ENCODE peak calls at places on chromosomes 11 and 22, in four cellular contexts. T, X, U and P are unnamed samples.

GRCh38 chr11:94586546-94586945 is 19.4 kb downstream of the PIWIL4 start:
- DNase-seq in X (no peak), U (no peak), T (no peak), P (no peak)

GRCh38 chr22:23219787-23220484 is 39.6 kb downstream of the BCR start:
- DNase-seq in U (peak; percentile 69), T (no peak), X (no peak), P (no peak)

GRCh38 chr11:96045622-96046456 is 121.9 kb upstream of the MTMR2 start:
- DNase-seq in U (no peak), T (peak; percentile 21), X (peak; percentile 36), P (no peak)

GRCh38 chr11:72848846-72849466 is 34.7 kb downstream of the ATG16L2 start:
- DNase-seq in U (no peak), T (no peak), X (no peak), P (no peak)

GRCh38 chr22:40666151-40666848 is 13.0 kb upstream of the MCHR1 start:
- DNase-seq in T (peak; percentile 61), X (no peak), U (no peak), P (no peak)

GRCh38 chr11:130124096-130124495 is 35.5 kb upstream of the ST14 start:
- DNase-seq in T (peak; percentile 65), U (peak; percentile 91), X (no peak), P (peak; percentile 66)

GRCh38 chr11:11944444-11944843 is 64.0 kb downstream of the DKK3 start:
- DNase-seq in T (no peak), X (no peak), U (no peak), P (no peak)

GRCh38 chr11:69915501-69916250 is 96.5 kb upstream of the FGF3 start:
- DNase-seq in U (peak; percentile 81), T (peak; percentile 86), X (peak; percentile 84), P (peak; percentile 90)

GRCh38 chr11:66743271-66743968 is 14.4 kb upstream of the SPTBN2 start:
- DNase-seq in T (no peak), U (peak; percentile 67), X (peak; percentile 55), P (peak; percentile 42)

GRCh38 chr11:79212711-79213110 is 228.1 kb downstream of the TENM4 start:
- DNase-seq in T (no peak), U (no peak), X (no peak), P (no peak)

GRCh38 chr22:38901111-38901641 is 29.2 kb upstream of the CBX6 start:
- DNase-seq in T (no peak), U (no peak), X (no peak), P (no peak)

GRCh38 chr11:95081412-95081811 is 8.2 kb upstream of the ENDOD1 start:
- DNase-seq in U (no peak), X (no peak), T (no peak), P (no peak)

GRCh38 chr11:72625746-72626636 is 48.2 kb downstream of the PDE2A start:
- DNase-seq in U (peak; percentile 62), T (peak; percentile 75), X (peak; percentile 33), P (peak; percentile 56)

GRCh38 chr22:44761025-44761424 is 8.7 kb downstream of the ARHGAP8 start:
- DNase-seq in T (no peak), X (no peak), U (no peak), P (no peak)

GRCh38 chr11:118939948-118940598 is 14.3 kb upstream of the BCL9L start:
- DNase-seq in U (no peak), T (no peak), X (no peak), P (no peak)

GRCh38 chr11:10388574-10388973 is 66.5 kb upstream of the AMPD3 start:
- DNase-seq in X (no peak), U (no peak), T (peak; percentile 29), P (no peak)

GRCh38 chr11:20566591-20567434 is 32.6 kb upstream of the SLC6A5 start:
- DNase-seq in X (no peak), U (no peak), T (no peak), P (no peak)

GRCh38 chr11:35747638-35748037 is 85.1 kb downstream of the TRIM44 start:
- DNase-seq in T (no peak), X (peak; percentile 33), U (no peak), P (no peak)

GRCh38 chr11:2092956-2093412 is 46.2 kb downstream of the IGF2 start:
- DNase-seq in U (peak; percentile 83), T (peak; percentile 86), X (peak; percentile 98), P (no peak)

GRCh38 chr22:32206774-32207758 is 2.2 kb upstream of the RFPL2 start:
- DNase-seq in U (no peak), T (no peak), X (peak; percentile 54), P (peak; percentile 41)

GRCh38 chr11:121212696-121213567 is 79.6 kb upstream of the SC5D start:
- DNase-seq in X (no peak), U (no peak), T (no peak), P (no peak)

GRCh38 chr11:124402326-124402922 is 3.6 kb upstream of the OR8B3 start:
- DNase-seq in X (peak; percentile 43), T (peak; percentile 16), U (peak; percentile 51), P (peak; percentile 84)

GRCh38 chr22:24566899-24567511 is 11.2 kb downstream of the SNRPD3 start:
- DNase-seq in T (no peak), U (no peak), X (no peak), P (no peak)

GRCh38 chr11:12290477-12290922 is 86.9 kb upstream of the PARVA start:
- DNase-seq in X (no peak), T (no peak), U (no peak), P (no peak)

GRCh38 chr22:36325163-36326031 is 62.4 kb downstream of the MYH9 start:
- DNase-seq in U (peak; percentile 87), X (no peak), T (no peak), P (no peak)

GRCh38 chr11:13891911-13892310 is 70.6 kb upstream of the SPON1 start:
- DNase-seq in X (no peak), T (no peak), U (no peak), P (no peak)

GRCh38 chr11:30447246-30447645 is 124.3 kb downstream of the ARL14EP start:
- DNase-seq in U (no peak), T (no peak), X (no peak), P (no peak)

GRCh38 chr11:72872012-72872411 is 57.8 kb downstream of the ATG16L2 start:
- DNase-seq in U (no peak), X (no peak), T (no peak), P (no peak)

GRCh38 chr11:62889484-62890437 is 9.1 kb downstream of the SLC3A2 start:
- DNase-seq in X (no peak), U (no peak), T (no peak), P (peak; percentile 97)

GRCh38 chr11:116879789-116880402 is 42.5 kb upstream of the APOA1 start:
- DNase-seq in T (no peak), X (peak; percentile 25), U (no peak), P (peak; percentile 64)

GRCh38 chr22:22884888-22885840 is 2.5 kb upstream of the IGLL5 start:
- DNase-seq in X (no peak), U (no peak), T (no peak), P (no peak)

DNA sequence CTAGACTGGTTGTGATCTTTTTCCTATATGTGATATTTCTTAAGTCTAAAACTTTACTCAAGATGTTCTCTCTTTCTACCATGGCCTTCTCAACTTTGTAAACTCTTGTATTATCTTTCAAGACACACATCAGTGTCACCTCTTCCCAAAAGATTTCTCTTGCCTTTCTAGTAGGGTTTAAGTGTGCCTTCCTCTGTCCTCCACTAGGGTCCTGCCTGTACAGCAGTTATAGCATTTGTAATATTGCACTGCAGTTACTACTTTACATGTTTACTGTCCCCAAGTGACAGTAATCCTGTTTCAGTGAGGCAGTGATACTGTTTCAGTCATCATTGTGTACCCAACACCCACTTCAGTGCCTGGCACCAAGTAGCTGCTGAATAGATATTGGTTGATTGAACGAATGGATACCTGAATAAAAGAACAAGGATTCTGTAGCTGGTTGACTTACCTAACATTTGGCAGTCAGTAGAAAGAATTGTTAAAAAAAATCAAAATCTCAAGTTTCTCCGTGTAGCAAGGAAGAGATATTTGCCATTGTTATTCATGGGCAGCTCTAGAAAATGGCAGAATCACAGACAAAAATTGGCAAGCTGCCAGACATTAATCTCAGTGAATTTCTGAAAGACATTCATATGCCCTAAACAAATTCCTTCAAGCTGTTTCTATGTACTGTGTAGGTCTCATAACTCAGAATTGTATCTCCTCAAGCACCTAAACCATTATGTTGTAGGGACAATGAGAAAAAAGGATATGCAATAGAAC is 79.4 kb downstream of the RBMXL2 start:
- DNase-seq in U (no peak), T (no peak), X (no peak), P (no peak)
- TF ChIP-seq CTCF in U (no peak), T (no peak), X (no peak), P (no peak)

GRCh38 chr11:106076923-106077608 is at the start of gene KBTBD3:
- DNase-seq in U (peak; percentile 99), T (peak; percentile 99), X (peak; percentile 99), P (peak; percentile 100)

GRCh38 chr11:106082096-106082495 is 4.6 kb downstream of the AASDHPPT start:
- DNase-seq in T (no peak), X (no peak), U (no peak), P (no peak)

GRCh38 chr11:106077609-106078517 is at the start of gene AASDHPPT:
- DNase-seq in X (peak; percentile 51), T (no peak), U (no peak), P (peak; percentile 43)

GRCh38 chr11:106072804-106073203 is 4.3 kb downstream of the KBTBD3 start:
- DNase-seq in T (no peak), U (no peak), X (no peak), P (no peak)

DNA sequence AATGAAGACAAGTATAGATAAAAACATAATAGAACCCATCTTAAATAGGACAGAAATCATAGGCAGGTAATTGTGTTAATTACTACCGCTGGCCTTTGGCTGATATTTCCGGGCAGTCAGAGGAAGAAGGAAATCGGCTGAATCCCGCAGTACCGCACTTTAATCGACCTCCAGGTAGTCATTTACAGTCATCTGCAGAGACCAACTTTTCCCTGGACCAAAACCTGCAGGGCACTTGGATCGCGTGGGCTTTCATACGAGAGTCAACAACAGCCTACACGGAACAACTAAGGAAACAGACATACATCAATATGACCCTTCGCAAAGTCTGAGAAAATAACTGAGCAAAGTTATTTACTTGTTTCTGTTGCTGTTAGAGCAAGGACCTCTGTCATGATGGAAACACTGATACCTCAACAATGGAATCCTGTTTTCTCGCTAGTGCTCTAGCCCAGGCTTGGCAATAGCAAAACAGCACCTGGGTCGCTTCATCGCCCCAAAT is 675 bp downstream of the KBTBD3 start:
- DNase-seq in X (no peak), U (no peak), T (no peak), P (no peak)
- H3K4me1 ChIP-seq in X (peaks cover 37% of the 10 kb centered on the region), U (peaks cover 44% of the 10 kb centered on the region), T (peaks cover 62% of the 10 kb centered on the region), P (peaks cover 19% of the 10 kb centered on the region)

GRCh38 chr11:32396991-32397390 is 38.3 kb downstream of the WT1 start:
- DNase-seq in U (no peak), X (no peak), T (no peak), P (no peak)
- H3K27me3 ChIP-seq in U (no peaks in the 10 kb centered on the region), X (no peaks in the 10 kb centered on the region), T (peaks cover 23% of the 10 kb centered on the region), P (no peaks in the 10 kb centered on the region)

DNA sequence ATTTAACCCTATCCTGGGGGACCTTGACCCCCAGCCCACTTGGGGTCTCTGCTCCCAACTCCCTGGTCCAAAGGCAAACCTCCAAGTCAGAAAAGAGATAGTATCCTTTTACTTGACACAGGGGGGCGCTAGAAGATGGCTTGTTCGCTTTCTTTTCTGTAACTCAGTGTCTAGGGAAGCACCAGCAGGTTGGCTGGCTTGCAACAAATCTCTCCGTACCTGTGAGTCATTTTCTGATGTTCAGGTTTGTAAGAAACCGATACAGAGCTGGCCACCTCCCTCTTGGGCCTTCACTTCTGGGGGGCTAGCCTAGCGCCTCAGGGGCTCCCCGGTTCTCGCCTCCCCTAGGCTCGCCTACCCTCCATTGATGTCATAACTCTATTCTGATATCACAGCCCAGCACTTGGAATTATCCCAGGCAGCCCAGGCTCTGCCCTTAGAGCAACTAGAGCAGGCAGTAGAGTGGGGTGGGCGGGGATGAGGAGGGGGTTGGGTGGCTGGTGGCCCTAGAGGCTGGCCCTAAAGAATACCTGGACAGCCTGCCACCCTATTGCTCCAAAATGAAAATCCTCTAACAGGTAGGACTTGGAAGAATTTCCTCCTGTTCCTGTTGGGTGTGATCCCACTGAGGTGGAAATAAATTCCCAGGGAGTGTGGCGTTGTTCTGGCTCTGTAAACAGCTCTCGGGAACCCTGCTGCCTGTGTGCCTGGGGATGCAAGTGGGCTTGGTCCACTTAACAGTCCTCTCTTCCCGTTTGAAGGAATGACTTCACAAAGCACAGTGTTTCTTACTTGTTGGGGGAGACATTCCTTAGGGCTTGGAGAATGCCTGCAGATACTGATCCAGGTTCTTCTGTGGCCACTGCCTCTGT is 69.4 kb downstream of the OSBP2 start:
- DNase-seq in U (no peak), T (no peak), X (peak; percentile 63), P (peak; percentile 78)
- TF ChIP-seq CTCF in U (peak; percentile 61), T (peak; percentile 69), X (no peak), P (peak; percentile 64)